ENCODE peak calls at places on chromosomes 12 and 14, in seven cellular contexts. U is AG04450; P is activated naive CD4-positive, alpha-beta T cell; O is NCI-H1417 treated with DMSO at 0.1 percent for 48 hours; S is CD4-positive, alpha-beta T cell; R is Right ventricle myocardium superior; V is omental fat pad. T is an unnamed sample.
A peak's percentile ranks its signal among the peaks of the same experiment; 100 is the strongest.

GRCh38 chr14:96303981-96304380 is 48.0 kb downstream of the BDKRB1 start:
- DNase-seq in V (no peak), R (no peak), U (no peak), S (no peak), P (no peak), O (no peak), T (no peak)

GRCh38 chr12:94812345-94812744 is 162.0 kb upstream of the TMCC3 start:
- DNase-seq in U (no peak), O (no peak), V (no peak), R (no peak), S (no peak), P (no peak), T (no peak)

GRCh38 chr14:21101802-21102413 is 1.0 kb downstream of the TMEM253 start:
- DNase-seq in V (no peak), R (no peak), U (no peak), S (no peak), P (no peak), O (no peak), T (no peak)

GRCh38 chr12:26845984-26846383 is 13.0 kb upstream of the ITPR2 start:
- DNase-seq in S (no peak), U (peak; percentile 77), V (no peak), R (no peak), O (no peak), P (no peak), T (no peak)

GRCh38 chr14:88228519-88229236 is 94.4 kb downstream of the KCNK10 start:
- DNase-seq in V (no peak), R (no peak), S (no peak), O (no peak), U (no peak), P (no peak), T (no peak)

GRCh38 chr12:116982721-116983502 is 72.2 kb downstream of the FBXW8 start:
- DNase-seq in U (peak; percentile 78), V (no peak), S (no peak), R (no peak), P (no peak), O (no peak), T (no peak)

GRCh38 chr12:116381744-116382455 is 104.4 kb upstream of the MED13L start:
- DNase-seq in S (no peak), V (no peak), U (peak; percentile 95), P (no peak), O (no peak), R (no peak), T (no peak)

GRCh38 chr12:3568695-3569094 is 77.7 kb downstream of the PRMT8 start:
- DNase-seq in O (no peak), U (no peak), S (peak; percentile 29), V (no peak), R (no peak), P (no peak), T (no peak)

GRCh38 chr14:58645641-58646040 is 7.9 kb downstream of the DACT1 start:
- DNase-seq in S (no peak), U (no peak), V (no peak), O (no peak), P (no peak), R (no peak), T (no peak)

GRCh38 chr12:73656375-73656774 is 881.3 kb upstream of the ATXN7L3B start:
- DNase-seq in S (no peak), R (no peak), P (no peak), O (no peak), V (no peak), U (no peak), T (no peak)

GRCh38 chr12:70828391-70828790 is 92.1 kb downstream of the PTPRR start:
- DNase-seq in O (no peak), U (no peak), S (no peak), R (no peak), P (no peak), V (no peak), T (no peak)

GRCh38 chr14:73612339-73613045 is at the start of gene ACOT6:
- DNase-seq in O (no peak), U (peak; percentile 8), S (peak; percentile 69), V (no peak), P (no peak), R (peak; percentile 87), T (no peak)

GRCh38 chr14:78356406-78356805 is 186.2 kb downstream of the NRXN3 start:
- DNase-seq in V (no peak), O (no peak), R (no peak), S (no peak), P (no peak), U (no peak), T (no peak)

T was measured in iPS DF 6.9.